ENCODE peak calls at places on chromosomes 5 and 9, in five cellular contexts. D is activated naive CD4-positive, alpha-beta T cell treated with anti-CD3 and anti-CD28 coated beads, Interleukin-2, amount 10 ng/mL, durations not matched to agents 7 days and 5 days; P is stimulated activated naive CD8-positive, alpha-beta T cell treated with anti-CD3 and anti-CD28 coated beads, Interleukin-15, Interleukin-2, amounts not matched to agents 100 U/mL and 50 U/mL, for 24 hours; E is RWPE2; N is fibroblast of lung. M is an unnamed sample.
A peak's percentile ranks its signal among the peaks of the same experiment; 100 is the strongest.

GRCh38 chr9:38153152-38153909 is 84.3 kb upstream of the SHB start:
- DNase-seq in D (no peak), P (no peak), E (no peak), N (no peak), M (no peak)

GRCh38 chr9:69657269-69657668 is 14.9 kb downstream of the APBA1 start:
- DNase-seq in D (no peak), P (no peak), E (no peak), N (no peak), M (no peak)

GRCh38 chr5:98031926-98032325 is 741.5 kb upstream of the RGMB start:
- DNase-seq in D (no peak), P (no peak), E (no peak), N (no peak), M (no peak)

GRCh38 chr9:92332577-92333287 is 7.0 kb downstream of the CENPP start:
- DNase-seq in D (no peak), P (no peak), E (no peak), N (peak; percentile 37), M (no peak)

GRCh38 chr9:132150256-132150655 is 11.6 kb upstream of the NTNG2 start:
- DNase-seq in D (no peak), P (no peak), E (no peak), N (no peak), M (no peak)

GRCh38 chr9:117800389-117800788 is 96.2 kb downstream of the TLR4 start:
- DNase-seq in D (no peak), P (no peak), E (no peak), N (no peak), M (no peak)

GRCh38 chr5:74378464-74378863 is 262.1 kb downstream of the ENC1 start:
- DNase-seq in D (no peak), P (no peak), E (no peak), N (no peak), M (no peak)

GRCh38 chr5:6401410-6401809 is 23.1 kb upstream of the MED10 start:
- DNase-seq in D (no peak), P (no peak), E (no peak), N (no peak), M (no peak)

GRCh38 chr5:91171322-91171721 is 211.8 kb downstream of the ARRDC3 start:
- DNase-seq in D (no peak), P (no peak), E (no peak), N (no peak), M (no peak)

GRCh38 chr5:53031695-53032096 is 42.5 kb downstream of the ITGA2 start:
- DNase-seq in D (peak; percentile 71), P (peak; percentile 41), E (no peak), N (peak; percentile 89), M (peak; percentile 39)

GRCh38 chr9:76086521-76086920 is 196.0 kb downstream of the PCSK5 start:
- DNase-seq in D (no peak), P (no peak), E (no peak), N (peak; percentile 34), M (no peak)

GRCh38 chr5:9956725-9957124 is 293.0 kb downstream of the ATPSCKMT start:
- DNase-seq in D (no peak), P (no peak), E (no peak), N (no peak), M (no peak)

GRCh38 chr9:97366476-97366875 is 45.4 kb upstream of the TDRD7 start:
- DNase-seq in D (no peak), P (no peak), E (no peak), N (no peak), M (no peak)